ENCODE peak calls at places on chromosome 4, in nine cellular contexts. V is CD8-positive, alpha-beta T cell; X is H9; F is GM23248; R is HCT116; Q is Peyer's patch; G is fibroblast of lung; Z is adrenal gland; H is naive thymus-derived CD4-positive, alpha-beta T cell. O is an unnamed sample. For H3K9me3, the result is how much of the 10 kb centered on the place peaks cover.

GRCh38 chr4:84985952-84986351 is 19.5 kb upstream of the WDFY3 start:
- DNase-seq in R (peak), Q (no peak), Z (no peak), X (no peak), H (no peak), V (no peak), G (peak), F (peak), O (no peak)

GRCh38 chr4:109560687-109561452 is 824 bp downstream of the MCUB start:
- DNase-seq in G (peak), Q (peak), V (peak), H (peak), R (no peak), X (peak), F (peak), Z (peak), O (peak)

GRCh38 chr4:176534566-176534965 is 214.8 kb downstream of the SPCS3 start:
- DNase-seq in H (no peak), G (peak), V (no peak), F (peak), Q (no peak), R (no peak), Z (no peak), X (no peak), O (no peak)

GRCh38 chr4:185016946-185017797 is 1.1 kb upstream of the HELT start:
- DNase-seq in G (peak), H (no peak), Z (no peak), V (no peak), R (no peak), F (peak), Q (no peak), X (no peak), O (no peak)

GRCh38 chr4:127965803-127966175 is 583 bp downstream of the ABHD18 start:
- DNase-seq in Q (peak), G (peak), Z (peak), R (peak), X (peak), F (peak), V (peak), H (peak), O (peak)

GRCh38 chr4:37453361-37454262 is 209.1 kb downstream of the NWD2 start:
- DNase-seq in V (peak), R (no peak), Z (no peak), Q (no peak), F (peak), X (peak), H (peak), G (peak), O (peak)

GRCh38 chr4:42750091-42750490 is 93.2 kb upstream of the ATP8A1 start:
- DNase-seq in Q (peak), F (no peak), V (peak), Z (no peak), H (no peak), R (no peak), G (no peak), X (no peak), O (no peak)

GRCh38 chr4:54063224-54063623 is 1.2 kb downstream of the CHIC2 start:
- DNase-seq in F (peak), Z (no peak), R (no peak), V (no peak), G (peak), H (no peak), X (no peak), Q (no peak), O (no peak)

GRCh38 chr4:3706111-3706511 is 60.1 kb upstream of the ADRA2C start:
- DNase-seq in Q (no peak), Z (no peak), H (no peak), F (no peak), R (no peak), X (no peak), G (no peak), V (no peak), O (no peak)

GRCh38 chr4:74540193-74540592 is 95.3 kb downstream of the AREG start:
- DNase-seq in G (peak), H (no peak), Q (no peak), X (no peak), V (no peak), Z (no peak), R (no peak), F (peak), O (no peak)

GRCh38 chr4:5050520-5050955 is 742 bp upstream of the STK32B start:
- DNase-seq in X (peak), V (no peak), F (peak), Q (no peak), H (no peak), Z (peak), R (peak), G (peak), O (peak)

GRCh38 chr4:23324291-23324690 is 565.6 kb downstream of the PPARGC1A start:
- DNase-seq in F (no peak), Q (no peak), X (no peak), G (peak), V (no peak), Z (no peak), H (no peak), R (no peak), O (no peak)

GRCh38 chr4:747546-748170 is 42.0 kb downstream of the PCGF3 start:
- DNase-seq in H (no peak), V (no peak), G (no peak), Z (no peak), Q (no peak), F (no peak), X (no peak), R (no peak), O (no peak)

GRCh38 chr4:6892190-6892908 is 17.3 kb upstream of the TBC1D14 start:
- DNase-seq in F (peak), Q (peak), V (peak), Z (peak), R (no peak), G (peak), H (no peak), X (peak), O (no peak)

GRCh38 chr4:78704981-78705757 is 71.0 kb upstream of the BMP2K start:
- DNase-seq in R (no peak), H (no peak), Q (no peak), G (peak), V (no peak), F (peak), X (no peak), Z (no peak), O (no peak)

GRCh38 chr4:85932371-85933305 is 427.2 kb downstream of the MAPK10 start:
- DNase-seq in X (no peak), F (no peak), V (no peak), Q (no peak), G (no peak), R (no peak), Z (no peak), H (no peak), O (no peak)

GRCh38 chr4:117376700-117377099 is 291.3 kb upstream of the TRAM1L1 start:
- DNase-seq in X (no peak), Q (no peak), Z (no peak), R (no peak), G (no peak), F (no peak), V (no peak), H (no peak), O (no peak)

GRCh38 chr4:119626420-119626819 is 2.2 kb downstream of the PDE5A start:
- DNase-seq in X (no peak), V (no peak), G (no peak), H (no peak), F (peak), Z (no peak), R (no peak), Q (no peak), O (no peak)

GRCh38 chr4:119627267-119628190 is 1.1 kb downstream of the PDE5A start:
- DNase-seq in X (peak), V (peak), F (peak), Z (peak), G (peak), Q (peak), R (peak), H (peak), O (peak)

GRCh38 chr4:119626943-119627266 is 1.7 kb downstream of the PDE5A start:
- DNase-seq in H (no peak), R (no peak), X (no peak), G (no peak), Z (no peak), Q (no peak), V (no peak), F (no peak), O (no peak)

GRCh38 chr4:119628281-119629141 is at the start of gene PDE5A:
- DNase-seq in R (peak), X (peak), V (peak), Z (peak), G (peak), H (peak), F (peak), Q (peak), O (peak)

DNA sequence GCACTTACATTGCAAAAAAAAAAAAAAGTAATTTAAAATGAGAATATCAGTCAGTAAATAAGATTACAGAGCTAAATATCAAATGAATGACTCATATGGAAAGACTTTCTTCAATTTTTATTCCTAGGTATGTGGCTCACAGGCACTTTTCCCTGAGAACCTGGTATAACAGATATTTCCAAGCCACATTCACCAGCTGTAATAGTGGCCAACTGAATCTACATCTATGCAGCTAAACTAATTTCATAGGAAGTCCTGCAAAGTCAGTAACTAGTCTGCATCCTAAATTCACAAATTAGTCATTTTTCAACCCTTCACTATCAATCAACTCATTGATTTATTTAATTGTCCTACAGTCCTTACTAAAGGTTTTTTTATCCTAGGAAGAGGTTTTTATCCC is 5.6 kb downstream of the PDE5A start:
- DNase-seq in G (no peak), R (no peak), Z (no peak), F (peak), V (no peak), Q (no peak), X (no peak), H (no peak), O (no peak)
- H3K9me3 ChIP-seq in G (under half), R (under half), Z (under half), F (under half), V (under half), Q (under half), X (under half), H (under half), O (under half)

DNA sequence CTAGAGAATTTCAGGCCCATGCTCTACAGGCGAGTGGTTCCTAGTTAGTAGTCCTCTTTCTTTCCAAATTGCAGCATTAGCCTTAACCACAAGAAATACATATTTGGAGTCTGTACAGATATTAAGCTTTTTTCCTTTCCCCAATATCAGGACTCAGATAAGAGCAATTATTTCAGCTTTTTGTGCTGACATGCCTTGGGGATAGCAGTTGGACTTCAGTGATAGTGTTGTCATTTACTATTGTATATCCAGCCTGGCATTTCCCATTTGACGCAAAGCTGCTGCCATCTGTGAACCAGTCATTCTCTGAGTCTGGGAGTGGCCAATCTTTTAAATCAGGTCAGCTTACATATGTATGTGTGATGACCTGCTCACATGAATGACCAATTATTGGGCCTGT is 6.9 kb upstream of the CEP135 start:
- DNase-seq in F (no peak), G (no peak), V (no peak), Q (no peak), X (no peak), Z (no peak), H (no peak), R (no peak), O (no peak)
- H3K9me3 ChIP-seq in F (under half), G (under half), V (under half), Q (under half), X (under half), Z (under half), H (under half), R (under half), O (under half)

GRCh38 chr4:173531085-173531965 is 1.3 kb upstream of the HAND2 start:
- DNase-seq in F (peak), G (no peak), R (no peak), Z (no peak), X (peak), V (no peak), Q (no peak), H (no peak), O (no peak)

GRCh38 chr4:173529505-173530325 is at the start of gene HAND2:
- DNase-seq in G (peak), X (peak), Q (no peak), Z (no peak), R (no peak), F (peak), H (no peak), V (no peak), O (no peak)

GRCh38 chr4:173528378-173529321 is 1.4 kb downstream of the HAND2 start:
- DNase-seq in H (no peak), X (peak), Z (no peak), F (peak), G (no peak), V (no peak), R (no peak), Q (no peak), O (no peak)

GRCh38 chr4:173532725-173533511 is 2.9 kb upstream of the HAND2 start:
- DNase-seq in X (no peak), Z (no peak), R (no peak), G (no peak), H (no peak), V (no peak), F (no peak), Q (no peak), O (no peak)

GRCh38 chr4:173530326-173531062 is 465 bp upstream of the HAND2 start:
- DNase-seq in X (no peak), Q (no peak), H (no peak), F (peak), G (no peak), Z (no peak), V (no peak), R (no peak), O (no peak)
- H3K9me3 ChIP-seq in X (under half), Q (under half), H (under half), F (under half), G (under half), Z (under half), V (under half), R (under half), O (under half)

DNA sequence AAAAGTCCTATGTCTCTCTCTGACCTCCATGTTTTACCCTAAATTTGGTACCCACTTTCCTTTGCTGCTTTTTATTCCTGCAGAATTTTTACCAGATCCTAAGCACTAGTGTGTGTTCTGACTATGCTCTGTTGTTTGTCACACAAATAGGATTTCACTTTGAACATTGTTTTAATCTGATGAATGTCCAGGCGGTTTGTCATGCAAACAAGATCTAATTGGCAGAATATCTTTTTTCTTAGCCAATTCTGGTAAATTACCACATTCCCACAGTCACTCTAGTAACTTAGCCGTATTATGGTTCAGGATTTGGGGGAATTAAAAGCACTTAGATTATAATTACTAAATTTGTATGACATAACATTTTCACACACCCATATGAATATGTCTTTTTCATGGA is 557.2 kb upstream of the BOD1L1 start:
- DNase-seq in F (peak), Q (no peak), V (no peak), G (no peak), H (no peak), R (no peak), Z (no peak), X (no peak), O (no peak)
- H3K9me3 ChIP-seq in F (under half), Q (under half), V (under half), G (under half), H (under half), R (under half), Z (under half), X (under half), O (under half)

GRCh38 chr4:175405961-175406360 is 406.1 kb downstream of the GPM6A start:
- DNase-seq in R (no peak), X (no peak), Q (no peak), F (no peak), V (no peak), Z (no peak), G (no peak), H (no peak), O (no peak)
- H3K9me3 ChIP-seq in R (under half), X (under half), Q (under half), F (under half), V (under half), Z (under half), G (under half), H (under half), O (under half)

GRCh38 chr4:153780221-153780620 is 8.7 kb downstream of the SFRP2 start:
- DNase-seq in H (no peak), Z (no peak), Q (no peak), X (no peak), G (no peak), V (no peak), F (no peak), R (no peak), O (no peak)
- H3K9me3 ChIP-seq in H (under half), Z (under half), Q (under half), X (under half), G (under half), V (under half), F (under half), R (under half), O (under half)

GRCh38 chr4:49032440-49033161 is 46.5 kb downstream of the CWH43 start:
- DNase-seq in F (peak), Z (no peak), Q (no peak), H (no peak), G (no peak), R (peak), V (no peak), X (no peak), O (no peak)
- H3K9me3 ChIP-seq in F (under half), Z (under half), Q (under half), H (under half), G (under half), R (under half), V (under half), X (half or more), O (under half)

DNA sequence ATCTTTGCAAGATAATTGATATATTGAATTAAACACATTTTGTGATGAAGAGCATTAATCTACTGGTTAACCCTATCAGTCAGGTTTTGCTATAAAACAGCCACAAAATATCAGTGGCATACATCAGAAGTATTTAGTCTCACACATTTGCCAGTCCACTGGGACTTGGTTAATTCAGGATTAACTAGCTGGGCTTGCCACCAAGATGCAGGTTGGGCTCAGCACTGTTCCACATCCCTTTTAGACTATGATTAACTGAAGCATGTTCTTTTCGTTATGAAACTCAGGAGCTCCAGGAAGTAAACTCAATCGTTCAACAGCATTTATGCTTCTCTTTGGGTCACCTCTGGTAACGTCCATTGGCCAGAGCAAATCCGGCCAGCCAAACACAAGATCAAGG is 538.1 kb upstream of the HS3ST1 start:
- DNase-seq in F (no peak), G (no peak), Z (no peak), Q (no peak), R (no peak), V (no peak), H (no peak), X (no peak), O (no peak)
- H3K9me3 ChIP-seq in F (under half), G (under half), Z (under half), Q (under half), R (under half), V (under half), H (under half), X (under half), O (under half)